ENCODE peak calls at places on chromosomes 6 and 20, in seven cellular contexts. M is breast epithelium; J is fibroblast of mammary gland; L is lower leg skin; V is BE2C; Y is CD8-positive, alpha-beta T cell; O is endothelial cell. F is an unnamed sample.

GRCh38 chr20:47097691-47098622 is 203.3 kb downstream of the EYA2 start:
- DNase-seq in M (peak), J (no peak), L (peak), V (no peak), Y (no peak), O (no peak), F (no peak)

GRCh38 chr6:84926756-84927155 is 162.4 kb upstream of the TBX18 start:
- DNase-seq in M (no peak), J (peak), L (no peak), V (no peak), Y (no peak), O (no peak), F (no peak)

GRCh38 chr6:127471379-127472255 is 12.4 kb upstream of the KIAA0408 start:
- DNase-seq in M (no peak), J (no peak), L (no peak), V (no peak), Y (no peak), O (no peak), F (no peak)

GRCh38 chr20:21251278-21251677 is 51.9 kb upstream of the XRN2 start:
- DNase-seq in M (no peak), J (peak), L (peak), V (no peak), Y (no peak), O (no peak), F (no peak)

GRCh38 chr6:126926926-126927325 is 191.5 kb upstream of the RSPO3 start:
- DNase-seq in M (no peak), J (no peak), L (no peak), V (no peak), Y (no peak), O (no peak), F (no peak)

GRCh38 chr6:17473554-17473953 is 80.2 kb downstream of the CAP2 start:
- DNase-seq in M (no peak), J (no peak), L (no peak), V (no peak), Y (no peak), O (no peak), F (no peak)

GRCh38 chr6:141969201-141969600 is 163.5 kb upstream of the GJE1 start:
- DNase-seq in M (no peak), J (peak), L (no peak), V (no peak), Y (no peak), O (no peak), F (no peak)

GRCh38 chr6:36360241-36361054 is 23.8 kb upstream of the BNIP5 start:
- DNase-seq in M (peak), J (peak), L (peak), V (peak), Y (peak), O (peak), F (peak)

GRCh38 chr20:50142812-50143211 is 10.7 kb downstream of the PEDS1 start:
- DNase-seq in M (no peak), J (no peak), L (no peak), V (no peak), Y (no peak), O (no peak), F (no peak)

GRCh38 chr6:106560966-106561740 is 68.1 kb downstream of the RTN4IP1 start:
- DNase-seq in M (no peak), J (peak), L (no peak), V (no peak), Y (no peak), O (no peak), F (no peak)

GRCh38 chr20:62266340-62266739 is 28.0 kb downstream of the OSBPL2 start:
- DNase-seq in M (no peak), J (peak), L (no peak), V (no peak), Y (no peak), O (no peak), F (no peak)

GRCh38 chr6:109718991-109719390 is 27.9 kb downstream of the FIG4 start:
- DNase-seq in M (no peak), J (peak), L (no peak), V (no peak), Y (no peak), O (no peak), F (no peak)

GRCh38 chr20:37992802-37993538 is 40.3 kb downstream of the TTI1 start:
- DNase-seq in M (peak), J (peak), L (no peak), V (no peak), Y (no peak), O (no peak), F (no peak)

GRCh38 chr6:24721461-24722215 is 2.7 kb upstream of the C6orf62 start:
- DNase-seq in M (no peak), J (peak), L (peak), V (no peak), Y (no peak), O (no peak), F (no peak)

GRCh38 chr6:29376003-29376402 is 912 bp upstream of the OR12D3 start:
- DNase-seq in M (no peak), J (peak), L (no peak), V (no peak), Y (no peak), O (no peak), F (no peak)

GRCh38 chr6:36445651-36446050 is 2.9 kb downstream of the KCTD20 start:
- DNase-seq in M (no peak), J (no peak), L (no peak), V (no peak), Y (no peak), O (no peak), F (no peak)

GRCh38 chr20:47400685-47401084 is 44.2 kb upstream of the ZMYND8 start:
- DNase-seq in M (no peak), J (no peak), L (no peak), V (peak), Y (no peak), O (no peak), F (no peak)

GRCh38 chr6:133549252-133549925 is 308.2 kb downstream of the EYA4 start:
- DNase-seq in M (no peak), J (no peak), L (no peak), V (no peak), Y (no peak), O (no peak), F (no peak)

GRCh38 chr20:9032758-9033157 is 36.1 kb upstream of the PLCB4 start:
- DNase-seq in M (no peak), J (no peak), L (no peak), V (no peak), Y (no peak), O (no peak), F (no peak)

GRCh38 chr6:53734473-53735299 is 60.1 kb upstream of the LRRC1 start:
- DNase-seq in M (no peak), J (peak), L (no peak), V (peak), Y (no peak), O (peak), F (no peak)

GRCh38 chr20:54716169-54716747 is 240.9 kb downstream of the DOK5 start:
- DNase-seq in M (no peak), J (no peak), L (no peak), V (no peak), Y (no peak), O (no peak), F (no peak)

GRCh38 chr6:168128006-168128630 is 49.1 kb upstream of the FRMD1 start:
- DNase-seq in M (peak), J (no peak), L (peak), V (no peak), Y (no peak), O (no peak), F (peak)

GRCh38 chr20:43936371-43936770 is 21.7 kb downstream of the TOX2 start:
- DNase-seq in M (no peak), J (peak), L (no peak), V (no peak), Y (no peak), O (no peak), F (no peak)

GRCh38 chr6:8905647-8906231 is 470.4 kb upstream of the SLC35B3 start:
- DNase-seq in M (no peak), J (no peak), L (no peak), V (no peak), Y (no peak), O (no peak), F (no peak)

GRCh38 chr6:90216081-90216977 is 80.3 kb downstream of the BACH2 start:
- DNase-seq in M (no peak), J (peak), L (peak), V (no peak), Y (no peak), O (peak), F (no peak)

GRCh38 chr6:127420558-127420957 is 38.6 kb downstream of the KIAA0408 start:
- DNase-seq in M (peak), J (peak), L (peak), V (peak), Y (peak), O (peak), F (no peak)

GRCh38 chr6:40912158-40912946 is 126.7 kb downstream of the UNC5CL start:
- DNase-seq in M (peak), J (peak), L (no peak), V (peak), Y (no peak), O (peak), F (no peak)

GRCh38 chr20:44703183-44703925 is 11.8 kb upstream of the CCN5 start:
- DNase-seq in M (no peak), J (peak), L (no peak), V (no peak), Y (no peak), O (no peak), F (no peak)

GRCh38 chr6:73878403-73878802 is 182.4 kb downstream of the CD109 start:
- DNase-seq in M (no peak), J (no peak), L (no peak), V (no peak), Y (no peak), O (no peak), F (no peak)

GRCh38 chr6:159104931-159105330 is 60.1 kb upstream of the TAGAP start:
- DNase-seq in M (peak), J (no peak), L (peak), V (no peak), Y (no peak), O (no peak), F (no peak)

GRCh38 chr6:72631480-72631879 is 9.6 kb downstream of the KCNQ5 start:
- DNase-seq in M (no peak), J (peak), L (no peak), V (no peak), Y (no peak), O (no peak), F (no peak)

GRCh38 chr20:38200646-38201045 is 35.6 kb upstream of the TGM2 start:
- DNase-seq in M (no peak), J (no peak), L (peak), V (no peak), Y (no peak), O (no peak), F (no peak)

DNA sequence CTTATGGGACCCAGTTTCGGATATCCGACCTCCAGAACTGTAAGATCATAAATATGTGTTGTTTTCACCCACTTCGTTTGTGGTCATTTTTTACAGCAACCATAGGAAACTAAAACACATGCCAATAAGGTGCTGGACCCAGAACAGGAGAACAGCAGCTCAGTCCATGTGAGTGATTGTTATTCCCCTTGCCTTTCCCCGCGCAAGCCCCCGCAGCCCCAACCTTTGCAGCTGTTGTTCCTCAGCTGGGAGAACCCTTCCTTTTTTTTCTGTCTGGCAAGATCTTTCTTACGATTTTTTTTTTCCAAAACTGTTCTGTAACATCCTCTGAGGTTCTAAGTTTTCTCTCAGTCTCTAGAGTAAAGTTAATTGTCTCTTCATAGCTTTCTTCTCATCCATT is 11.0 kb upstream of the VAPB start:
- DNase-seq in M (no peak), J (no peak), L (no peak), V (no peak), Y (no peak), O (no peak), F (no peak)
- TF ChIP-seq CTCF in M (no peak), J (no peak), L (no peak), V (no peak), Y (no peak), O (no peak), F (no peak)

GRCh38 chr6:144898741-144899140 is 613.6 kb downstream of the UTRN start:
- DNase-seq in M (no peak), J (no peak), L (no peak), V (no peak), Y (no peak), O (no peak), F (no peak)

GRCh38 chr6:144897441-144897921 is 612.3 kb downstream of the UTRN start:
- DNase-seq in M (no peak), J (peak), L (no peak), V (no peak), Y (no peak), O (no peak), F (no peak)

GRCh38 chr6:144898052-144898689 is 613.0 kb downstream of the UTRN start:
- DNase-seq in M (no peak), J (peak), L (no peak), V (no peak), Y (no peak), O (no peak), F (no peak)

GRCh38 chr6:144901412-144901811 is 616.3 kb downstream of the UTRN start:
- DNase-seq in M (no peak), J (no peak), L (no peak), V (no peak), Y (no peak), O (no peak), F (no peak)

GRCh38 chr6:144899161-144899560 is 614.0 kb downstream of the UTRN start:
- DNase-seq in M (no peak), J (peak), L (no peak), V (no peak), Y (no peak), O (no peak), F (no peak)
- TF ChIP-seq CTCF in M (no peak), J (no peak), L (no peak), V (no peak), Y (no peak), O (no peak), F (no peak)

DNA sequence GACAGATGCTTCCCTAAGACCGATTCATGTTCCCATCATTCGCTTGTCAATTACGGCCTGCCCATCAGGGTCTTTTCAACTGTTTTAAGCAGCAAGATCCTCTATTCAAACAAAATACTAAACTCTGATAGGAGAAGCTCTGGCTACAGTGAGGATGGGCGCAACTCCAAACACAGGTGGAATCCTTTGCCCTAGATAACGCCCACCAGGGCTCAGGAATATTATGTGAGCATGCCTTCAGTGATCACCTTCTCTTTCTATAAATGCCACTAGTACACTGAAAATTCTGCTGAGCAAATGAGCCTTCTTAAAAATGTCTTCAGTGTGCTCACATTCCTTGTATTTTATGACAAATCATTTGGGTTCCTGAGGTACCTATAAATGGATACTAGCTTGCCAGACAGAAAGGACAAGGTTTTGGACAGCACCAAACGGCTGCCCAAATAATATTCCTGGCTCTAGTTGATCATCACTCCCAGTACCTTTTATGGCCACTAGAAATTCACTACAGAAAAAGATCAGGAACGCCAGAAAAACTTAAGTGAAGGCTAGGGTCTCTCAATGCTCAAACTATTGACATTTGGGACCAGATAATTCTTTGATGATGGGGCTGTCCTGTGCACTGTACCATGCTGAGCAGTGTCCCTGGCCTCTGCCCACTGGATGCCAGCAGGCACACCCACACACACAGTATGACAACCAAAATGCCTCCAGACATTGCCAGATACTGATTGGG is 13.1 kb downstream of the ZNF217 start:
- DNase-seq in M (no peak), J (no peak), L (peak), V (no peak), Y (no peak), O (no peak), F (no peak)
- TF ChIP-seq CTCF in M (peak), J (peak), L (no peak), V (peak), Y (no peak), O (no peak), F (peak)

GRCh38 chr20:42027746-42028268 is 409.6 kb upstream of the CHD6 start:
- DNase-seq in M (no peak), J (no peak), L (no peak), V (no peak), Y (no peak), O (no peak), F (no peak)
- TF ChIP-seq CTCF in M (no peak), J (no peak), L (no peak), V (peak), Y (no peak), O (no peak), F (peak)

DNA sequence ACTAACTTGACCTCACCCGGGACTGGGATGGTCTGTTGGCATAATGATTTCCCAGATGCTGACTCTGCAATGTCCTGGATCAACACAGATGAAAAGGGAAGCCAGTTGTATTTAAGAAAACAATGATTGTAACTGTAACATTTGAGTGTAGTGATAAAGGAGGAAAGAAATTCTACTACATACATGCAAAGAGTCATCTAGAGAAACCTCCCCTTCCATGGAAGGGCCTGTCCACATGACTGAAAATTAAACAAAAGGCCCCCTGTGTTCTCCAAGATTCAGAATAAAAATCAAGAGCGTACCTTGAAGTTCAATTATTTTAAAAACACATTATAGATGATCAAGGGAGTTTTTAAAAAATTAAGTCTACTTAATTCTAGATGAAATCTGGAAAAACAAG is 151.2 kb downstream of the FOXC1 start:
- DNase-seq in M (no peak), J (no peak), L (no peak), V (no peak), Y (no peak), O (no peak), F (no peak)
- TF ChIP-seq CTCF in M (no peak), J (no peak), L (no peak), V (no peak), Y (no peak), O (no peak), F (no peak)